ENCODE peak calls at places on chromosome 18, in ten cellular contexts. L is effector memory CD8-positive, alpha-beta T cell; F is tibial artery; Z is endothelial cell; O is posterior vena cava; A is activated CD4-positive, CD25-positive, alpha-beta regulatory T cell; C is COR-L47; Y is HTR-8/SVneo; U is AG04450; S is PC-9. I is an unnamed sample.
A peak's percentile ranks its signal among the peaks of the same experiment; 100 is the strongest.

GRCh38 chr18:40962784-40963183 is 992.2 kb upstream of the PIK3C3 start:
- DNase-seq in L (no peak), F (no peak), Z (no peak), O (no peak), A (no peak), C (no peak), Y (no peak), U (no peak), S (no peak), I (no peak)

GRCh38 chr18:62788111-62788510 is 72.8 kb downstream of the PHLPP1 start:
- DNase-seq in L (no peak), F (no peak), Z (no peak), O (no peak), A (no peak), C (no peak), Y (no peak), U (no peak), S (no peak), I (no peak)

GRCh38 chr18:47422524-47422923 is 171.1 kb upstream of the SKOR2 start:
- DNase-seq in L (no peak), F (peak; percentile 59), Z (no peak), O (no peak), A (no peak), C (no peak), Y (no peak), U (no peak), S (no peak), I (no peak)

GRCh38 chr18:25463726-25464125 is 111.8 kb upstream of the ZNF521 start:
- DNase-seq in L (no peak), F (no peak), Z (no peak), O (no peak), A (no peak), C (no peak), Y (no peak), U (no peak), S (no peak), I (no peak)

GRCh38 chr18:13191779-13192178 is 26.8 kb upstream of the LDLRAD4 start:
- DNase-seq in L (no peak), F (no peak), Z (no peak), O (no peak), A (no peak), C (no peak), Y (peak; percentile 18), U (no peak), S (no peak), I (no peak)

GRCh38 chr18:38611036-38611964 is 1045.7 kb upstream of the CELF4 start:
- DNase-seq in L (no peak), F (no peak), Z (no peak), O (no peak), A (no peak), C (no peak), Y (no peak), U (no peak), S (no peak), I (no peak)

GRCh38 chr18:12327510-12328178 is 19.6 kb downstream of the TUBB6 start:
- DNase-seq in L (peak; percentile 59), F (peak; percentile 70), Z (peak; percentile 93), O (peak; percentile 94), A (peak; percentile 43), C (peak; percentile 51), Y (peak; percentile 75), U (no peak), S (peak; percentile 58), I (peak; percentile 90)

GRCh38 chr18:45521151-45521550 is 94.1 kb upstream of the SLC14A2 start:
- DNase-seq in L (no peak), F (no peak), Z (no peak), O (no peak), A (no peak), C (no peak), Y (no peak), U (no peak), S (no peak), I (no peak)

GRCh38 chr18:23861326-23861725 is 153.2 kb upstream of the TTC39C start:
- DNase-seq in L (no peak), F (no peak), Z (no peak), O (no peak), A (no peak), C (no peak), Y (no peak), U (no peak), S (no peak), I (no peak)

GRCh38 chr18:79503406-79503805 is 107.7 kb downstream of the NFATC1 start:
- DNase-seq in L (no peak), F (peak; percentile 13), Z (no peak), O (peak; percentile 67), A (no peak), C (no peak), Y (no peak), U (no peak), S (no peak), I (peak; percentile 33)

GRCh38 chr18:75966431-75966830 is 528.6 kb downstream of the ZNF516 start:
- DNase-seq in L (no peak), F (no peak), Z (no peak), O (no peak), A (no peak), C (no peak), Y (no peak), U (no peak), S (no peak), I (no peak)

GRCh38 chr18:25111382-25112070 is 240.4 kb downstream of the ZNF521 start:
- DNase-seq in L (no peak), F (no peak), Z (no peak), O (no peak), A (no peak), C (no peak), Y (no peak), U (no peak), S (no peak), I (no peak)

GRCh38 chr18:8142932-8143331 is 466.3 kb upstream of the RAB12 start:
- DNase-seq in L (no peak), F (no peak), Z (no peak), O (no peak), A (no peak), C (no peak), Y (no peak), U (no peak), S (no peak), I (no peak)

GRCh38 chr18:73235491-73235890 is 367.7 kb upstream of the NETO1 start:
- DNase-seq in L (no peak), F (no peak), Z (no peak), O (no peak), A (no peak), C (no peak), Y (peak; percentile 0), U (peak; percentile 86), S (peak; percentile 68), I (no peak)

GRCh38 chr18:13243363-13243762 is 24.8 kb downstream of the LDLRAD4 start:
- DNase-seq in L (no peak), F (no peak), Z (no peak), O (no peak), A (no peak), C (no peak), Y (no peak), U (no peak), S (no peak), I (no peak)

GRCh38 chr18:76323891-76324290 is 171.2 kb downstream of the ZNF516 start:
- DNase-seq in L (no peak), F (no peak), Z (no peak), O (no peak), A (no peak), C (no peak), Y (no peak), U (no peak), S (peak; percentile 48), I (no peak)

GRCh38 chr18:32049393-32050161 is 31.0 kb downstream of the RNF125 start:
- DNase-seq in L (peak; percentile 16), F (peak; percentile 39), Z (no peak), O (no peak), A (no peak), C (no peak), Y (no peak), U (no peak), S (peak; percentile 37), I (peak; percentile 89)

GRCh38 chr18:31679133-31679731 is 5.1 kb downstream of the B4GALT6 start:
- DNase-seq in L (no peak), F (no peak), Z (no peak), O (no peak), A (no peak), C (no peak), Y (no peak), U (no peak), S (peak; percentile 74), I (no peak)

GRCh38 chr18:12092398-12093229 is 1.0 kb upstream of the ANKRD62 start:
- DNase-seq in L (no peak), F (no peak), Z (peak; percentile 63), O (no peak), A (no peak), C (peak; percentile 44), Y (peak; percentile 38), U (no peak), S (peak; percentile 41), I (no peak)

GRCh38 chr18:477565-477964 is 22.9 kb downstream of the COLEC12 start:
- DNase-seq in L (no peak), F (no peak), Z (no peak), O (no peak), A (no peak), C (no peak), Y (no peak), U (no peak), S (no peak), I (no peak)

GRCh38 chr18:79523221-79523737 is 127.5 kb downstream of the NFATC1 start:
- DNase-seq in L (peak; percentile 27), F (no peak), Z (no peak), O (no peak), A (no peak), C (no peak), Y (no peak), U (no peak), S (no peak), I (peak; percentile 71)

GRCh38 chr18:9741821-9742541 is 33.9 kb downstream of the RAB31 start:
- DNase-seq in L (no peak), F (no peak), Z (peak; percentile 43), O (peak; percentile 83), A (no peak), C (no peak), Y (no peak), U (no peak), S (peak; percentile 34), I (peak; percentile 69)

GRCh38 chr18:45962461-45962860 is 4.7 kb downstream of the EPG5 start:
- DNase-seq in L (peak; percentile 59), F (no peak), Z (no peak), O (no peak), A (no peak), C (no peak), Y (no peak), U (no peak), S (peak; percentile 63), I (no peak)

GRCh38 chr18:43620936-43621335 is 343.6 kb upstream of the SYT4 start:
- DNase-seq in L (no peak), F (no peak), Z (no peak), O (no peak), A (no peak), C (peak; percentile 65), Y (no peak), U (no peak), S (no peak), I (no peak)

GRCh38 chr18:53883771-53884170 is 340.7 kb downstream of the MBD2 start:
- DNase-seq in L (no peak), F (no peak), Z (no peak), O (no peak), A (no peak), C (no peak), Y (no peak), U (no peak), S (no peak), I (no peak)

GRCh38 chr18:902179-902718 is 2.4 kb upstream of the ADCYAP1 start:
- DNase-seq in L (no peak), F (no peak), Z (no peak), O (no peak), A (no peak), C (peak; percentile 24), Y (no peak), U (no peak), S (no peak), I (no peak)

GRCh38 chr18:79643049-79643765 is 36.4 kb upstream of the CTDP1 start:
- DNase-seq in L (no peak), F (no peak), Z (no peak), O (no peak), A (no peak), C (no peak), Y (no peak), U (no peak), S (no peak), I (peak; percentile 86)

GRCh38 chr18:35588995-35589394 is 7.5 kb downstream of the GALNT1 start:
- DNase-seq in L (peak; percentile 20), F (no peak), Z (peak; percentile 24), O (no peak), A (peak; percentile 12), C (no peak), Y (no peak), U (no peak), S (no peak), I (no peak)